ENCODE peak calls at places on chromosomes 6 and 20, in four cellular contexts. V is heart left ventricle, B is esophagus squamous epithelium, Z is IMR-90. Q is an unnamed sample.
A peak's percentile ranks its signal among the peaks of the same experiment; 100 is the strongest.

GRCh38 chr6:95094751-95095150 is 482.6 kb upstream of the MANEA start:
- DNase-seq in Z (peak; percentile 71), B (no peak), V (no peak), Q (no peak)

GRCh38 chr6:33313105-33313708 is 671 bp downstream of the TAPBP start:
- DNase-seq in B (no peak), V (peak; percentile 78), Z (peak; percentile 31), Q (no peak)

GRCh38 chr6:99334526-99335127 is 14.8 kb downstream of the FAXC start:
- DNase-seq in B (no peak), Z (peak; percentile 66), V (no peak), Q (no peak)

GRCh38 chr20:40536866-40537265 is 152.2 kb downstream of the MAFB start:
- DNase-seq in B (no peak), Z (no peak), V (no peak), Q (no peak)

GRCh38 chr20:9053108-9053507 is 15.8 kb upstream of the PLCB4 start:
- DNase-seq in V (no peak), B (no peak), Z (no peak), Q (no peak)

GRCh38 chr6:30513451-30513850 is 24.1 kb downstream of the HLA-E start:
- DNase-seq in V (no peak), B (no peak), Z (no peak), Q (no peak)

GRCh38 chr6:146200136-146200708 is 171.4 kb downstream of the GRM1 start:
- DNase-seq in Z (no peak), B (no peak), V (no peak), Q (no peak)

GRCh38 chr6:157329829-157330228 is 6.5 kb upstream of the TMEM242 start:
- DNase-seq in B (no peak), V (no peak), Z (peak; percentile 44), Q (no peak)

GRCh38 chr6:40778186-40778585 is 191.0 kb upstream of the LRFN2 start:
- DNase-seq in V (no peak), Z (peak; percentile 32), B (no peak), Q (no peak)

GRCh38 chr6:158796353-158796752 is 22.8 kb downstream of the EZR start:
- DNase-seq in B (no peak), Z (no peak), V (no peak), Q (no peak)
- TF ChIP-seq POLR2A in B (no peak), Z (no peak), V (no peak), Q (no peak)

DNA sequence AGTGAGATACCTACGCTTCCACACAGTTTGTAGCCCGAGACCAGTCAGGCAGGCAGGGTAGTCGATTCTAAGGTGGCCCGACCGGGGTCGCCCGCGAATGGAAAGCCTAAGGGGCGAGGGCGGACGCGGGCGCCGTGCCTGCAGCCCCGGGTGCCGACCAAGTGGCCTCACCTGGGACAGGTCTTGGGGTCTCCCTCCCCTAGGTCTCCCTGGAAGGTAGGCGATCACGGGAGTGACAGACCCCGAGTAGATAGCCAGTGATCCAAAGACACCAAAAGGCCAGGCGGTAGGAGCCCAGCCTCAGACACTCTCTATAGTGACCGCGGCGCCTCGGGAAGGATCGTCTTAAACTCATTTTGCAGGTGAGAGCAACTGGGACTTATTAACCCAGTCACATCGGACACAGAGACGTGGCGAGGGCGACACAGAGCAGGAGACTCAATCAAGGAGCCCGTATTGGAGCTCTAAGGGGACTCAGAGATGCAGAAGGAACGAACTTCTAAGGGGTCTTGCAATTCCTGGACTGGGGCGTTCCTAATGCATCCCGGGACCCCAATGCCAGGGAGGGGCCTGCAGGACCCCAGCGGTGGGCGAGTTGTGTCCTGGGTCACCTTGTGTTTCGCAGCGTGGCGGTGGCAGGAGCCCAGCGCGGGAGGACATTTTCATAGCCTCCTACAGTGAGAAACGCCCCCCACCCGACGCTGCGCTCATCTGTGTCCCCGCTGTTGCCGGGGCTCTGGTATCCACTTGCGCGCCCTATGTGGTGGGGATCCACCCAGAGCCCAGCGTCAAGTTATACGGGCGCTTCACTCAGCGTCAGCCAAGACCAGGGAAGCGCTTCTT is 2.1 kb upstream of the VSX1 start:
- DNase-seq in Z (no peak), V (no peak), B (no peak), Q (no peak)
- H3K27me3 ChIP-seq in Z (peaks cover 79% of the 10 kb centered on the region), V (peaks cover 56% of the 10 kb centered on the region), B (peaks cover 15% of the 10 kb centered on the region), Q (no peaks in the 10 kb centered on the region)

GRCh38 chr20:5660346-5660745 is 89.9 kb upstream of the SHLD1 start:
- DNase-seq in V (no peak), Z (peak; percentile 44), B (no peak), Q (no peak)
- H3K4me1 ChIP-seq in V (peaks cover 2% of the 10 kb centered on the region), Z (peaks cover 21% of the 10 kb centered on the region), B (peaks cover 34% of the 10 kb centered on the region), Q (peaks cover 13% of the 10 kb centered on the region)

GRCh38 chr6:73519943-73520687 is 717 bp downstream of the EEF1A1 start:
- DNase-seq in Z (peak; percentile 78), V (peak; percentile 89), B (no peak), Q (peak; percentile 76)
- TF ChIP-seq POLR2A in Z (no peak), V (no peak), B (no peak), Q (peak; percentile 13)

DNA sequence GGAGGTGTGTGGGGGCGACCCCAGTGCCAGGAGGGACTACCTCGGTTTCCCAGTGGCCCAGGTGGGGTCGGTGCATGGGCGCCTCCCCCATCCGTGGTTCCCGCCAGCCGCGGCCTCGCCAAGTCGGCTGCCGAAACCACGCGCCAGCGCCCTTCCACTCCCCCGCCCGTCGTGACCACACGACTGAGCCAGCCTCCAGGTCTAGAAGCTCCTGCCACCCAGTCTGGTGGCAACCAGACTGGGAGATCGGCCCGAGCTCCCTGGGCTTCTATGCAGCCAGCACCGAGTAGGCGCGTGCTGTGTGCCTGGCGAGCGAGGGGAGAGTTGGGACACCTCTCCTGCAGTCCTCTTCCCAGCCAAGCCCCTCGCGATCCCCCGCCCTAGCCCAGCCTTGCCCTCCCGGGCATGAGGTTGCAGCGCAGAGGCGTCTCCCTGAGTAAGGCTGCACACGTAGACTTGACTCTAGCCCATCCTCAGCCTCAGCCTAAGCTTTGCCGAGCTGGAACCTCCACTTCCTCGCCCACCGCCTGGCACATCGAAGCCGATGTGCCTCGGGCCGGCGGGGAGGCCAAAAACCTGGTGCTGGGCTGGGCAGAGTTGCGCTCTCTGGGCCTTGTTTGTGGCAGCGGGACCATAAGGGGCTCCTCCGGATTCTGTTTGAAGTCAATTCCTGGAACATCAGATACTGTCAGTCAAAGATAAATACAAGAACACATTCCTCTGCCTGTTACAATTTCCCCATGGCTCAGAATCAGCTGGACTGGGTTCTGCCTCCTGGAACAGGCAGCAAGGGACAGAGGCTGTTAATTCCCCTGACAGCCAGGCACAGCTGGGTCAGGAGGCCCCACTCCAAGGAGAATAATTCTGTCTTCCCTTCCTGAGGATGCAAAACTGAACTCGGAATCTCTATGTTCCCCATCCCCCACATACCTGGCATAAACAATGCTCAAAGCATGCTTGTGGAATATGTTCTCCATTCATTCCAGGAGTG is 1.5 kb upstream of the CPNE5 start:
- DNase-seq in B (no peak), V (peak; percentile 68), Z (no peak), Q (no peak)
- H3K27me3 ChIP-seq in B (no peaks in the 10 kb centered on the region), V (no peaks in the 10 kb centered on the region), Z (peaks cover 52% of the 10 kb centered on the region), Q (no peaks in the 10 kb centered on the region)

DNA sequence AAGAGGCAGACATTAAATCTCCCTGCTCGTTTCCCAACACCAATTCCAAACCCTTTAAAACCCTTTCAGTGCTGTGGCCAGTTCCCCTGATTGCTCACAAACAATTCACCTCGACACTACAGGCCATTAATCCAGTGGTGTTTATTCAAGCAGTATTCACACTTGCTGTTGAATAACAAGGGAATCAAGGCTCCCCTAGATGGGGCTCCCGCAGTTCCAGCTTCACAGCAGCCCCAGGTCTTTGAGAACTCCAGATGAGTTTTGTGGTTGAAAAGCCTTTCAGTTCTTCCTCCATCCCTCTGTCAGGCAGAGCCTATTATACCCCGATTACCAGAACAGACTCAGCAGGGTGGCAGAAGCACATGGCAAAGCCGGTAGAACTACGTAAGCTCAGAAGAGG is 36.2 kb downstream of the JAG1 start:
- DNase-seq in V (no peak), B (no peak), Z (no peak), Q (no peak)
- H3K4me1 ChIP-seq in V (peaks cover 8% of the 10 kb centered on the region), B (peaks cover 78% of the 10 kb centered on the region), Z (peaks cover 24% of the 10 kb centered on the region), Q (peaks cover 19% of the 10 kb centered on the region)

DNA sequence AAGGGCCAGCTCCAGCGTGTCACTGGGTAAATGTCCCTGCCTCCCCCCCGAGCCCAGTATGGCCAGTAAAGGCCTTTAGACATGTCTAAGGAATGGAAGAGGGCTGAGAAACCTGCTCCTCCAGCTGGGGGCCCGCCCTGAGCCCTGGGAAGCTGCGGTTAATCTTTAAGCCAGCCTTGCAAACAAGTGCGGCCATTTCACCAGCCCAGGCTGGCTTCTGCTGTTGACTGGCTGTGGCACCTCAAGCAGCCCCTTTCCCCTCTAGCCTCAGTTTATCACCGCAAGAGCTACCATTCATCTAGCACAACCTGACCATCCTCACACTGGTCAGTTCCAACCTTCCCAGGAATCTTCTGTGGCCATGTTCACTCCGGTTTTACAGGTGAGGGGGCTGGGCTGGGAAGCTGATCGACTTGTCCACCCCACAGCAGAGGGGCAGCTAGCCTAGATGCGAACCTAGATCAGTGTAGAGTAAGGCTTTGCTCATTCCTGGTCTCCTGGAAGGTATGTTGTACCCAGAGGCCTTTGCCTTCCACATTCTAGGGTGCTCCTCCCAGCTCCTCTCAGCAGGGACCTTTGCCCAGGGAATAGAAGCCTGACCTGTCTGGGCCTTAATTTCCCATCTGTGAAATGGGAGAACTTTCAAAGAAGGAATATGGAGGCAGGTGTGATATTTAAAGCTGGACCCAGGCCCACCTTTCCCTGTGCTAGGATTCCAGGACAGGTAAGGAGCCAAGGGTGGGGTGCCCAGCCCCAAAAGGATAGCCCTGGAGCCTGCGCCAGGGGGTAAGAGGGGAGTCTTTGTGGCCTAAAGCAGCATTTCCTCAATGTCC is 1.2 kb upstream of the SRC start:
- DNase-seq in Z (no peak), V (no peak), B (no peak), Q (no peak)
- TF ChIP-seq POLR2A in Z (no peak), V (no peak), B (no peak), Q (no peak)

GRCh38 chr6:37757381-37757780 is 59.7 kb upstream of the MDGA1 start:
- DNase-seq in B (no peak), Z (no peak), V (no peak), Q (no peak)

GRCh38 chr6:37758234-37758633 is 60.6 kb upstream of the MDGA1 start:
- DNase-seq in B (no peak), V (no peak), Z (no peak), Q (no peak)

GRCh38 chr6:37759221-37760154 is 60.0 kb upstream of the ZFAND3 start:
- DNase-seq in V (no peak), Z (no peak), B (no peak), Q (no peak)

GRCh38 chr6:37758647-37759046 is 60.9 kb upstream of the ZFAND3 start:
- DNase-seq in B (no peak), V (no peak), Z (no peak), Q (no peak)

DNA sequence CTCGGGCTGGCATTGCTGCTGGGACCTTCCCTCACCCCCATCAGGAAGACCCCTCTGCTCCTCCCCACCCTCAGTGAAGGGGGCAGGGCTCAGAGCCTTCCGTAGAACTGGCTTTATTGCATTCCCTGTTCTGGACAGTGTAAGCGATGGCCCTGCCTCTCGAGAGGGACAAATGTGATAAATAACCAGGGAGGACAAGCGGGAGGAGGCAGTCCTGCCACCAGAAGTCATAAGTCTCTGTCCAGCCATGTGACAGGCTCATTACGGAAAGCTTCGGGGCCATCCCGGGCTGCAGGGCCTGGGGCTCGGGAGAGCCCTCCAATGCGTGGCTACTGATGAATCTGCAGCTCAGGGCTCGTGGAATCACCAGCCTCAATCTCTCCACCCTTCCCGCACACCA is 58.5 kb upstream of the MDGA1 start:
- DNase-seq in V (no peak), B (no peak), Z (no peak), Q (no peak)
- H3K27me3 ChIP-seq in V (no peaks in the 10 kb centered on the region), B (no peaks in the 10 kb centered on the region), Z (peaks cover 24% of the 10 kb centered on the region), Q (no peaks in the 10 kb centered on the region)